ENCODE peak calls at places on chromosomes 1 and 21, in four cellular contexts. B is fibroblast of pulmonary artery, X is stomach, J is GM12865. R is an unnamed sample.

GRCh38 chr1:27152829-27153548 is 1.9 kb downstream of the SLC9A1 start:
- DNase-seq in B (no peak), X (no peak), J (no peak), R (no peak)

GRCh38 chr1:212782422-212783154 is 9.0 kb downstream of the NSL1 start:
- DNase-seq in B (peak), X (no peak), J (peak), R (no peak)

GRCh38 chr1:226778657-226779058 is 39.6 kb upstream of the ITPKB start:
- DNase-seq in B (peak), X (peak), J (no peak), R (no peak)

GRCh38 chr1:9071554-9072235 is 2.3 kb upstream of the SLC2A5 start:
- DNase-seq in B (no peak), X (no peak), J (no peak), R (no peak)

GRCh38 chr21:38544681-38545080 is 46.4 kb upstream of the ERG start:
- DNase-seq in B (no peak), X (no peak), J (no peak), R (no peak)

GRCh38 chr21:39658066-39658465 is 45.3 kb downstream of the B3GALT5 start:
- DNase-seq in B (no peak), X (no peak), J (no peak), R (no peak)

GRCh38 chr1:8818325-8818775 is 910 bp upstream of the RERE start:
- DNase-seq in B (peak), X (peak), J (no peak), R (no peak)

GRCh38 chr1:29450591-29450990 is 214.3 kb downstream of the PTPRU start:
- DNase-seq in B (no peak), X (no peak), J (no peak), R (no peak)

GRCh38 chr1:168469690-168470089 is 74.1 kb downstream of the XCL2 start:
- DNase-seq in B (peak), X (peak), J (peak), R (no peak)

GRCh38 chr21:34801519-34802132 is 132.8 kb downstream of the CLIC6 start:
- DNase-seq in B (peak), X (no peak), J (peak), R (no peak)

GRCh38 chr1:225617479-225617878 is 35.4 kb downstream of the ENAH start:
- DNase-seq in B (no peak), X (no peak), J (no peak), R (no peak)

GRCh38 chr1:85607126-85607912 is 26.8 kb downstream of the CCN1 start:
- DNase-seq in B (peak), X (no peak), J (no peak), R (no peak)

GRCh38 chr1:119766374-119766794 is 2.3 kb downstream of the HMGCS2 start:
- DNase-seq in B (no peak), X (peak), J (no peak), R (no peak)

GRCh38 chr21:27633631-27634030 is 666.7 kb upstream of the ADAMTS5 start:
- DNase-seq in B (peak), X (no peak), J (no peak), R (no peak)

GRCh38 chr1:38392866-38393265 is 346.3 kb upstream of the POU3F1 start:
- DNase-seq in B (no peak), X (no peak), J (no peak), R (no peak)

GRCh38 chr1:20266141-20266540 is 24.5 kb upstream of the VWA5B1 start:
- DNase-seq in B (peak), X (no peak), J (no peak), R (no peak)

GRCh38 chr1:20265243-20265642 is 25.4 kb upstream of the VWA5B1 start:
- DNase-seq in B (no peak), X (no peak), J (no peak), R (no peak)

GRCh38 chr1:20262810-20263534 is 27.7 kb upstream of the VWA5B1 start:
- DNase-seq in B (no peak), X (no peak), J (no peak), R (no peak)

GRCh38 chr1:20259646-20260045 is 31.0 kb upstream of the VWA5B1 start:
- DNase-seq in B (no peak), X (no peak), J (no peak), R (no peak)

DNA sequence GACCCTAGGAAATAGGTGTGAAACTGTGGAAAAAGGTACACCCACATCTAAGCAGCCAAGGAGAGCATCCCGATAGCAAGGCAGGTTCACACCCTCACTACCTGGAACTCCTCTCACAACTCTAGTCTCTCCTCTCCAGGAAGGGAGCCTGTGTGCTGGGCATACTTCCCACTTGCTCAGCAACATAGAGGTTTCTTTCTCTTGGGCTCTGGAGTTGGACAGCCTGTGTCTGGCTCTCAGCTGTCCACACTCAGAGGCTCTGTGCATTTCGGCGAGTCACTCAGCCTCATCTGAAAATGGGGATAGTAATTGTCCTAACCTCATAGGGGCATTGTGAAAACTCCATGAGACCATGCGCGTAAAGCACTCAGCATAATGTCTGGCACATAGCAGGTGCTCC is 29.6 kb upstream of the VWA5B1 start:
- DNase-seq in B (no peak), X (no peak), J (no peak), R (no peak)
- TF ChIP-seq CTCF in B (no peak), X (no peak), J (no peak), R (no peak)

GRCh38 chr1:159927887-159928431 is 2.7 kb upstream of the TAGLN2 start:
- DNase-seq in B (no peak), X (no peak), J (no peak), R (peak)
- TF ChIP-seq CTCF in B (no peak), X (no peak), J (no peak), R (no peak)

DNA sequence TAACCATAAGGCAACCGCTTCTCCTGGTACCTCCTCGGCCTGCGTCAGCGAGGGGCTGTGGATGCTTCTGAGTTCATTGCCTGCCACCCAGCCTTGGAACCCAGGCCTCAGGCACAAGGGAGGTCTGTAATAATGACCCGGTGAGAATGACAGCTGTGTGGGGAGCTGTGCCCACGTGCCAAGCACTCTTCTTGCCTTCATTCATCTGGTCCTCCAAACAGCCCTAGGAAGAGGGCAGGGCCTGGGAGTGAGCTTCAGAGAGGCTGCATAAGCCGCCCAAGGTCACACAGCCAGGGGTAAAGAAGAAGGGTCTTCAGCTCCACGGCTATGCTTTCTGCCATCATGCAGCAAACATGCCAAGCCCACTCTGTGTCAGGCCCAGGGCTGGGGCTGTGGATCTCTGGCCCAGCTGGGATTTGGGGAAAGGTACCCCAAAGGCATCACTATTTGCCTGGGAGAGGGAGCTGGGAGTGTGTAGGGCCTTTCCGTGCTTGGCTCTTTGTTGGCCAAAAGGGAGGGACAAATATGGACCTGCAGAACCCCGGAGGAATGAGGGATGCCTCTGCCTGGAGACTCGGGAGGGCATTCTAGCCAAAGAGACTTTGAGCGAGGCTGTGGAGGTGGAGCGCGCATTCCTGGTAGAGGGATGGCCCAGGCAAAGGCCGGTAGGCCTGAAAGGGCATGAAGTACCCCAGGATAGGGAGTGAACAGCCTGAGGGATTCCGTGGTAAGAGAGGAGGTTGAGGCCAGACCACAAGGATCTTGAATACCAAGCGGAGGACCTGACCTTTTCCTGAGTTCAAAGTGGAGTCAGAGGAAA is 10.1 kb upstream of the EDN2 start:
- DNase-seq in B (no peak), X (no peak), J (no peak), R (no peak)
- TF ChIP-seq CTCF in B (no peak), X (no peak), J (no peak), R (no peak)

GRCh38 chr1:32885691-32886011 is 640 bp upstream of the HPCA start:
- DNase-seq in B (no peak), X (no peak), J (no peak), R (no peak)
- TF ChIP-seq CTCF in B (no peak), X (no peak), J (no peak), R (no peak)

GRCh38 chr1:44707959-44708831 is 22.8 kb downstream of the RNU5D-1 start:
- DNase-seq in B (peak), X (no peak), J (peak), R (no peak)
- TF ChIP-seq CTCF in B (peak), X (no peak), J (peak), R (peak)

GRCh38 chr1:236457775-236458174 is 63.7 kb downstream of the EDARADD start:
- DNase-seq in B (no peak), X (no peak), J (peak), R (no peak)

GRCh38 chr1:236455242-236455641 is 61.2 kb downstream of the EDARADD start:
- DNase-seq in B (no peak), X (no peak), J (no peak), R (no peak)

DNA sequence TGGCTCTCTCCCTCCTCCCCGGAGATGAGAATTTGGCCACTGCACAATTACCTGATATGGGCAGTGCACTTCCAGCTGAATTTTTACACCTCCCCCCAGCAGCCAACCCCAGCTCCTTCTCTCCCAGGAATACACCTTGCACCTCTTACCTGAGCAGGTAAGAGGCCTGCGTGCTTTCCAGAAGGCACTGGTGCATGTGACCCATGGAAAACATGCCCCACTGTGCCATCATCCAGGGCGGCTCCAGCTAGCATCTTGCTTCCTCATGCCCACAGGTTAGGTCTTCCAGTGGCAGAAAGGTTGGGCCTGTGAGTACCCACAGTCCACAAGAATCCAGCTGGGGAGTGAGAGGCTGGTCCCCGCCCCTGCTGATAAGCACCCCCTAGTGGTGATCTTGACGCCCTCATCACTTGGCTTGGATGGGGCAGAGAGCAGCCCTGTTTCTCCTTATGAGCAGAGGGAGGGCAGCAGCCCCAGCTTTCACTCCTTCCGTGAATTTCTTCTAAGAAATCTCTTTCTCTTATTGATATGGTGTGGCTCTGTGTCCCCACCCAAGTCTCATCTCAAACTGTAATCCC is 57.8 kb downstream of the EDARADD start:
- DNase-seq in B (peak), X (peak), J (peak), R (peak)
- TF ChIP-seq CTCF in B (peak), X (no peak), J (peak), R (peak)

GRCh38 chr1:228463559-228464455 is 23.4 kb upstream of the RNF187 start:
- DNase-seq in B (peak), X (peak), J (peak), R (peak)
- TF ChIP-seq CTCF in B (no peak), X (no peak), J (peak), R (peak)

GRCh38 chr1:240074422-240074821 is 17.3 kb upstream of the FMN2 start:
- DNase-seq in B (no peak), X (no peak), J (no peak), R (no peak)

GRCh38 chr1:240070188-240070587 is 21.5 kb upstream of the FMN2 start:
- DNase-seq in B (no peak), X (no peak), J (no peak), R (no peak)

GRCh38 chr1:240073097-240073496 is 18.6 kb upstream of the FMN2 start:
- DNase-seq in B (no peak), X (no peak), J (no peak), R (no peak)
- TF ChIP-seq CTCF in B (no peak), X (no peak), J (no peak), R (no peak)

DNA sequence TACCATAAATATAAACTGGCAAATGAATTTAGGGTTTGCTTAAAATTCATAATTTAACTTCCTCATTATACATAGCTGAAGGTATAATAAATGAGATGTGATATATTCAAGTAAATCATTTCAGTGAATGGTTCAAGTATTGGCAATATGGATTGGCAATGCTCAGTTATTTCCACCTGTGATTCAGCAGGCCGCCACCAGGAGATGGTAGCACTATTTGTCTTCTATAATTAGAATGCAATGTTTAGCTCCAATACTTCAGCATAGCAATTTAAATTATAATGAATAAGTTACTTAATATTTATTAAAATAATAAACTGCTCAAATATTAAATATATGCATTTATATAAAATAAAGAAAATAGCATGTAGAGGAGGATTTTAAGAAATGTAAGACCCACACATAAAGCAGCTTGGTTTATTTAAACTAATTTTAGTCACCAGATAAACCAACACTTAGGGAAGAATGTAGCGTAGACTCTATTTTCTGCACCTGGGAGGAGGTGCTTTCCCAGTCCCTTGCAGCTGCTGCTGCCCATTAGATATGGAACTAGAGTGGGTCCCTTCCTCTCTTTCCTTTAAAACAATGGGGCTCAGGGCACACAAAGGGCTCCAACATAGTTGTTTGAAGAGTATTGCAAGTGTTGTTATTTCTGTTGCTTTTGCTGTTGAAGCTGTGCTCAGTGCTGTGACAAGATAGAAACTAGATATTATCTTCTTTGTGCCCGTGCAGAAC is 62.1 kb downstream of the PLPPR4 start:
- DNase-seq in B (peak), X (no peak), J (no peak), R (peak)
- TF ChIP-seq CTCF in B (peak), X (no peak), J (peak), R (peak)